ENCODE peak calls at places on chromosomes 7 and 10, in six cellular contexts. One of them, this sample, is unnamed.

GRCh38 chr7:55478700-55479099 is 93.6 kb downstream of the VOPP1 start:
- DNase-seq in body of pancreas: no peak
- DNase-seq in lower leg skin: peak
- DNase-seq in A549: no peak
- DNase-seq in endothelial cell of umbilical vein: no peak
- DNase-seq in adrenal gland: no peak
- DNase-seq in this sample: no peak

GRCh38 chr7:92595281-92595680 is 5.1 kb upstream of the FAM133B start:
- DNase-seq in body of pancreas: no peak
- DNase-seq in lower leg skin: no peak
- DNase-seq in A549: no peak
- DNase-seq in endothelial cell of umbilical vein: no peak
- DNase-seq in adrenal gland: no peak
- DNase-seq in this sample: peak

GRCh38 chr7:104538152-104538551 is 209.7 kb downstream of the LHFPL3 start:
- DNase-seq in body of pancreas: no peak
- DNase-seq in lower leg skin: no peak
- DNase-seq in A549: no peak
- DNase-seq in endothelial cell of umbilical vein: no peak
- DNase-seq in adrenal gland: no peak
- DNase-seq in this sample: no peak

GRCh38 chr10:129898701-129899563 is 65.1 kb downstream of the EBF3 start:
- DNase-seq in body of pancreas: no peak
- DNase-seq in lower leg skin: no peak
- DNase-seq in A549: no peak
- DNase-seq in endothelial cell of umbilical vein: no peak
- DNase-seq in adrenal gland: no peak
- DNase-seq in this sample: no peak

GRCh38 chr7:45975367-45975766 is 54.3 kb upstream of the IGFBP3 start:
- DNase-seq in body of pancreas: no peak
- DNase-seq in lower leg skin: peak
- DNase-seq in A549: no peak
- DNase-seq in endothelial cell of umbilical vein: no peak
- DNase-seq in adrenal gland: no peak
- DNase-seq in this sample: no peak

GRCh38 chr10:88850712-88851111 is 932 bp downstream of the ANKRD22 start:
- DNase-seq in body of pancreas: no peak
- DNase-seq in lower leg skin: no peak
- DNase-seq in A549: no peak
- DNase-seq in endothelial cell of umbilical vein: no peak
- DNase-seq in adrenal gland: no peak
- DNase-seq in this sample: no peak

GRCh38 chr10:29443745-29444523 is 155.1 kb downstream of the LYZL1 start:
- DNase-seq in body of pancreas: no peak
- DNase-seq in lower leg skin: no peak
- DNase-seq in A549: peak
- DNase-seq in endothelial cell of umbilical vein: no peak
- DNase-seq in adrenal gland: no peak
- DNase-seq in this sample: no peak

GRCh38 chr10:54800677-54801480 is at the start of gene PCDH15:
- DNase-seq in body of pancreas: peak
- DNase-seq in lower leg skin: no peak
- DNase-seq in A549: peak
- DNase-seq in endothelial cell of umbilical vein: peak
- DNase-seq in adrenal gland: peak
- DNase-seq in this sample: peak

GRCh38 chr10:124568339-124568738 is 106.7 kb downstream of the LHPP start:
- DNase-seq in body of pancreas: no peak
- DNase-seq in lower leg skin: no peak
- DNase-seq in A549: no peak
- DNase-seq in endothelial cell of umbilical vein: no peak
- DNase-seq in adrenal gland: no peak
- DNase-seq in this sample: no peak

GRCh38 chr7:46814516-46815250 is 767.2 kb downstream of the TNS3 start:
- DNase-seq in body of pancreas: no peak
- DNase-seq in lower leg skin: no peak
- DNase-seq in A549: no peak
- DNase-seq in endothelial cell of umbilical vein: no peak
- DNase-seq in adrenal gland: no peak
- DNase-seq in this sample: no peak

GRCh38 chr7:46229409-46229808 is 308.3 kb upstream of the IGFBP3 start:
- DNase-seq in body of pancreas: no peak
- DNase-seq in lower leg skin: no peak
- DNase-seq in A549: peak
- DNase-seq in endothelial cell of umbilical vein: no peak
- DNase-seq in adrenal gland: no peak
- DNase-seq in this sample: peak

GRCh38 chr7:125773113-125773800 is 843.6 kb upstream of the POT1 start:
- DNase-seq in body of pancreas: no peak
- DNase-seq in lower leg skin: no peak
- DNase-seq in A549: no peak
- DNase-seq in endothelial cell of umbilical vein: no peak
- DNase-seq in adrenal gland: no peak
- DNase-seq in this sample: no peak
- TF ChIP-seq POLR2A in body of pancreas: no peak
- TF ChIP-seq POLR2A in lower leg skin: no peak
- TF ChIP-seq POLR2A in A549: no peak
- TF ChIP-seq POLR2A in endothelial cell of umbilical vein: no peak
- TF ChIP-seq POLR2A in adrenal gland: no peak
- TF ChIP-seq POLR2A in this sample: no peak

DNA sequence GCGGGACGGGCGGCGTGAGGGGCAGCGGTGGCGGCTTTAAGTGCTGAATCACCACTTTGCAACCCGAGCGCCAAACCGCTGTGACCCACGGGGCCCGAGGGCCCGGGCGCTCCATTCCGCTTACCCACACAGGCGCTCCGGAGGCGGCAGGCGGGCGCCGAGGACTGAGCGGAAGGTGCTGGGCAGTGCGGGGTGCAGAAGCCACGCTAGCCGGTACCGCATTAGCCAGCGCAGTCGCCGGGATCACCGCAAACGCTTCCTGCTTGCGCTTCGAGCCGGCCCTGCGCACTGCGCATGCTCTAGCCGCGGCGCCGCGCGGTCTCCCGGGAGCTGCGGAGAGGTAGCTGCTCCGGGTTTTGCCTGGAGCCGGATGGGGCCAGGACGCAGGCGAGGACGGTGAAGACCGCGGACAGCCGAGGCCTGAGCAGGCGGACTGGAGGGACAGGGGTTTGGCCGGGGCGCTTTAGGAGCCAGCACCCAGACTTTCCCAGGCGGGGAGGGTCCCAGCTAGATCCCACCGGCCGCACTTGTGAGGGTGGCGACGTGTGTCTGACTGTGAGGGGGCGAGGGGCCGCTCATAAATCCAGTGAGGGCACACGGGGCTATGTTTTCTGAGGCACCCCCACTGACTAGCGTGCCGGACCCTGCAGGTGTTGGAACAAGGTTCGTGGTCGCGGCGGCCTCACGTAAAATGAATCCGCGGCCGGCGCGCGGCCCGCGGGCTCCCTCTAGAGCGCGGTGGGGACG is at the start of gene IDE:
- DNase-seq in body of pancreas: peak
- DNase-seq in lower leg skin: peak
- DNase-seq in A549: peak
- DNase-seq in endothelial cell of umbilical vein: peak
- DNase-seq in adrenal gland: peak
- DNase-seq in this sample: peak
- TF ChIP-seq POLR2A in body of pancreas: peak
- TF ChIP-seq POLR2A in lower leg skin: no peak
- TF ChIP-seq POLR2A in A549: peak
- TF ChIP-seq POLR2A in endothelial cell of umbilical vein: peak
- TF ChIP-seq POLR2A in adrenal gland: peak
- TF ChIP-seq POLR2A in this sample: peak

GRCh38 chr10:35912615-35913170 is 270.6 kb upstream of the FZD8 start:
- DNase-seq in body of pancreas: no peak
- DNase-seq in lower leg skin: no peak
- DNase-seq in A549: no peak
- DNase-seq in endothelial cell of umbilical vein: peak
- DNase-seq in adrenal gland: no peak
- DNase-seq in this sample: no peak

GRCh38 chr10:35913628-35914027 is 271.5 kb upstream of the FZD8 start:
- DNase-seq in body of pancreas: no peak
- DNase-seq in lower leg skin: no peak
- DNase-seq in A549: no peak
- DNase-seq in endothelial cell of umbilical vein: peak
- DNase-seq in adrenal gland: no peak
- DNase-seq in this sample: no peak

GRCh38 chr10:35910234-35910633 is 268.1 kb upstream of the FZD8 start:
- DNase-seq in body of pancreas: no peak
- DNase-seq in lower leg skin: no peak
- DNase-seq in A549: peak
- DNase-seq in endothelial cell of umbilical vein: peak
- DNase-seq in adrenal gland: no peak
- DNase-seq in this sample: peak

GRCh38 chr10:35911233-35911632 is 269.1 kb upstream of the FZD8 start:
- DNase-seq in body of pancreas: no peak
- DNase-seq in lower leg skin: no peak
- DNase-seq in A549: no peak
- DNase-seq in endothelial cell of umbilical vein: no peak
- DNase-seq in adrenal gland: no peak
- DNase-seq in this sample: no peak

DNA sequence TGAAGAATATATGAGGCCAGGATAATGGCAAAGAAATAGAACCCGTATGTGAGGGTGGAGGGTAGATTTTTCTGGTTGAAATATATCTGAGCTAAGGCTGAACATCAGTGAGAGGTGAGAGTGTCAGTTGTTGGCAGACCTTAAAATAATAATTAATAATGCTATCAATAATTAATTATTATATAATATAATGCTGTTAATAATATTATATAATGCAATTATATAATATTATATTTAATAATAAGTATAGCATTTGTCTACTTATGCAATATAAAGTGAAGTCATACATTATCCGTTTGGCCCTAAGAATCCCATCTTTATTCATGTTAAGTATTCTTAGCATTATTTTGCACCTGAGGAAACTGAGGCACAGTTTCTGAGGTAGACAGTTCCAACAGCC is 269.9 kb upstream of the FZD8 start:
- DNase-seq in body of pancreas: no peak
- DNase-seq in lower leg skin: no peak
- DNase-seq in A549: no peak
- DNase-seq in endothelial cell of umbilical vein: no peak
- DNase-seq in adrenal gland: no peak
- DNase-seq in this sample: no peak
- TF ChIP-seq POLR2A in body of pancreas: no peak
- TF ChIP-seq POLR2A in lower leg skin: no peak
- TF ChIP-seq POLR2A in A549: no peak
- TF ChIP-seq POLR2A in endothelial cell of umbilical vein: no peak
- TF ChIP-seq POLR2A in adrenal gland: no peak
- TF ChIP-seq POLR2A in this sample: no peak

DNA sequence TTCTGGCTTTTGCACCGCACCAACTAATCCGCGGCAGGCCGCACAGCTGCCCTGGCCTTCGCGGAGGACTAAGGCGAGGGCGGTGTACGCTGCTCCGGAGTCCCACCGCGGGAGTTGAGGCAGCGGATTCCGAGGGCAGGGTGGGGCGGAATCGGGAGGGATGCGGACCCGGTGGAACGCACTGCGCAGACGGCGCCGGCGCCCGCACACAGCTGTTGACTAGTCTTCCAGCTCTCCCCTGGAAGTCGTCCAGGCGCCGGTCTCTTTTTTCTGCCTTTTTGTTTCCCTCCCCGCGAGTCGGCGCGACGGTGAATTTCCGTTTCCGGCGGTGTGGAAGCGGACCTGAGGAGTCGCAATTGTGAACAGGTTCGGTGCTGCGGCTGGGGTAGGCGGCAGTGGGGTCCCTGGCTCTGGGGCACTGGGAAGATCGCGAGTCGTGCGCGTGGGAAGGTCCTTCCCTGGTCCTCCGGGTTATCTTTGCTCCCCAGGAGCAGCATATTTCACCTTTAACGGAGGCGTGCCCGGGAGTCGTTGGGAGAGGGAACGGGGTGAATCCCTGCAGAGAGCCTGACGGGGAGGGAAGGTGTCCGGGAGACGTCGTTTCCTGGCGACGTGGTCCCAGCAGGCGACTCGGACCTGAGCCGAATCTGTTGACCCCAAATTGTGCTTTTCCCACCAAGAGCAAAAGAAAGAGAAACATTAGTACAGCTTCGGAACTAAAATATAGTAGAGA is at the start of gene ASAH2B:
- DNase-seq in body of pancreas: peak
- DNase-seq in lower leg skin: peak
- DNase-seq in A549: peak
- DNase-seq in endothelial cell of umbilical vein: peak
- DNase-seq in adrenal gland: peak
- DNase-seq in this sample: peak
- TF ChIP-seq POLR2A in body of pancreas: peak
- TF ChIP-seq POLR2A in lower leg skin: no peak
- TF ChIP-seq POLR2A in A549: peak
- TF ChIP-seq POLR2A in endothelial cell of umbilical vein: peak
- TF ChIP-seq POLR2A in adrenal gland: no peak
- TF ChIP-seq POLR2A in this sample: peak

GRCh38 chr7:151410405-151411390 is 860 bp upstream of the WDR86 start:
- DNase-seq in body of pancreas: no peak
- DNase-seq in lower leg skin: no peak
- DNase-seq in A549: no peak
- DNase-seq in endothelial cell of umbilical vein: no peak
- DNase-seq in adrenal gland: no peak
- DNase-seq in this sample: no peak
- TF ChIP-seq POLR2A in body of pancreas: no peak
- TF ChIP-seq POLR2A in lower leg skin: no peak
- TF ChIP-seq POLR2A in A549: no peak
- TF ChIP-seq POLR2A in endothelial cell of umbilical vein: no peak
- TF ChIP-seq POLR2A in adrenal gland: no peak
- TF ChIP-seq POLR2A in this sample: no peak

GRCh38 chr10:31032515-31033132 is 959 bp upstream of the ZNF438 start:
- DNase-seq in body of pancreas: no peak
- DNase-seq in lower leg skin: peak
- DNase-seq in A549: no peak
- DNase-seq in endothelial cell of umbilical vein: no peak
- DNase-seq in adrenal gland: peak
- DNase-seq in this sample: no peak
- TF ChIP-seq POLR2A in body of pancreas: no peak
- TF ChIP-seq POLR2A in lower leg skin: no peak
- TF ChIP-seq POLR2A in A549: no peak
- TF ChIP-seq POLR2A in endothelial cell of umbilical vein: no peak
- TF ChIP-seq POLR2A in adrenal gland: no peak
- TF ChIP-seq POLR2A in this sample: no peak

GRCh38 chr10:6069101-6069931 is 7.1 kb upstream of the IL2RA start:
- DNase-seq in body of pancreas: peak
- DNase-seq in lower leg skin: peak
- DNase-seq in A549: no peak
- DNase-seq in endothelial cell of umbilical vein: peak
- DNase-seq in adrenal gland: no peak
- DNase-seq in this sample: no peak

GRCh38 chr10:6068422-6068821 is 6.3 kb upstream of the IL2RA start:
- DNase-seq in body of pancreas: peak
- DNase-seq in lower leg skin: peak
- DNase-seq in A549: no peak
- DNase-seq in endothelial cell of umbilical vein: no peak
- DNase-seq in adrenal gland: no peak
- DNase-seq in this sample: no peak

GRCh38 chr10:6068006-6068405 is 5.8 kb upstream of the IL2RA start:
- DNase-seq in body of pancreas: peak
- DNase-seq in lower leg skin: peak
- DNase-seq in A549: no peak
- DNase-seq in endothelial cell of umbilical vein: no peak
- DNase-seq in adrenal gland: no peak
- DNase-seq in this sample: no peak

GRCh38 chr10:6065845-6066244 is 3.7 kb upstream of the IL2RA start:
- DNase-seq in body of pancreas: peak
- DNase-seq in lower leg skin: peak
- DNase-seq in A549: no peak
- DNase-seq in endothelial cell of umbilical vein: no peak
- DNase-seq in adrenal gland: no peak
- DNase-seq in this sample: no peak

GRCh38 chr10:6067457-6067856 is 5.3 kb upstream of the IL2RA start:
- DNase-seq in body of pancreas: peak
- DNase-seq in lower leg skin: peak
- DNase-seq in A549: no peak
- DNase-seq in endothelial cell of umbilical vein: no peak
- DNase-seq in adrenal gland: no peak
- DNase-seq in this sample: no peak
- TF ChIP-seq POLR2A in body of pancreas: no peak
- TF ChIP-seq POLR2A in lower leg skin: no peak
- TF ChIP-seq POLR2A in A549: no peak
- TF ChIP-seq POLR2A in endothelial cell of umbilical vein: no peak
- TF ChIP-seq POLR2A in adrenal gland: no peak
- TF ChIP-seq POLR2A in this sample: no peak